ENCODE peak calls at places on chromosomes 13 and 19, in five cellular contexts. P is body of pancreas; A is thoracic aorta; R is CD4-positive, CD25-positive, alpha-beta regulatory T cell; Q is endothelial cell of umbilical vein. G is an unnamed sample.

GRCh38 chr13:87331178-87331577 is 340.0 kb upstream of the SLITRK5 start:
- DNase-seq in P (no peak), A (no peak), R (no peak), Q (no peak), G (no peak)

GRCh38 chr19:13946414-13946813 is 5.9 kb upstream of the DCAF15 start:
- DNase-seq in P (no peak), A (no peak), R (no peak), Q (no peak), G (no peak)

GRCh38 chr19:56312787-56313343 is 1.8 kb downstream of the ZSCAN5A start:
- DNase-seq in P (no peak), A (no peak), R (no peak), Q (no peak), G (no peak)

GRCh38 chr13:33172400-33172799 is 113.2 kb downstream of the STARD13 start:
- DNase-seq in P (no peak), A (no peak), R (no peak), Q (no peak), G (no peak)

GRCh38 chr19:17989425-17990094 is 18.4 kb upstream of the ARRDC2 start:
- DNase-seq in P (no peak), A (no peak), R (no peak), Q (no peak), G (no peak)

GRCh38 chr19:43786665-43787064 is 5.9 kb upstream of the KCNN4 start:
- DNase-seq in P (no peak), A (no peak), R (no peak), Q (no peak), G (no peak)

GRCh38 chr13:30739646-30740642 is 4.6 kb downstream of the ALOX5AP start:
- DNase-seq in P (peak; percentile 15), A (no peak), R (peak; percentile 92), Q (peak; percentile 64), G (peak; percentile 78)

GRCh38 chr19:9523885-9524474 is 14.5 kb downstream of the ZNF426 start:
- DNase-seq in P (no peak), A (no peak), R (no peak), Q (no peak), G (no peak)

GRCh38 chr13:50203256-50204083 is 188.2 kb downstream of the KCNRG start:
- DNase-seq in P (no peak), A (no peak), R (no peak), Q (no peak), G (no peak)

GRCh38 chr13:42660367-42660965 is 86.5 kb downstream of the TNFSF11 start:
- DNase-seq in P (no peak), A (no peak), R (no peak), Q (no peak), G (no peak)

GRCh38 chr13:46679369-46680180 is 117.4 kb downstream of the ESD start:
- DNase-seq in P (no peak), A (no peak), R (peak; percentile 75), Q (no peak), G (peak; percentile 12)

GRCh38 chr13:50509771-50510441 is 333.6 kb downstream of the DLEU7 start:
- DNase-seq in P (no peak), A (no peak), R (no peak), Q (no peak), G (no peak)

GRCh38 chr13:28822161-28822560 is 2.0 kb downstream of the MTUS2 start:
- DNase-seq in P (no peak), A (no peak), R (no peak), Q (no peak), G (no peak)

GRCh38 chr13:98533912-98534311 is 43.0 kb downstream of the STK24 start:
- DNase-seq in P (no peak), A (no peak), R (no peak), Q (no peak), G (no peak)

GRCh38 chr13:97273341-97273831 is 51.3 kb downstream of the MBNL2 start:
- DNase-seq in P (no peak), A (no peak), R (no peak), Q (no peak), G (no peak)

GRCh38 chr13:95603887-95604533 is 40.5 kb downstream of the DZIP1 start:
- DNase-seq in P (peak; percentile 81), A (no peak), R (no peak), Q (peak; percentile 66), G (no peak)

GRCh38 chr13:111872475-111873150 is 194.3 kb upstream of the SOX1 start:
- DNase-seq in P (no peak), A (no peak), R (no peak), Q (no peak), G (no peak)

DNA sequence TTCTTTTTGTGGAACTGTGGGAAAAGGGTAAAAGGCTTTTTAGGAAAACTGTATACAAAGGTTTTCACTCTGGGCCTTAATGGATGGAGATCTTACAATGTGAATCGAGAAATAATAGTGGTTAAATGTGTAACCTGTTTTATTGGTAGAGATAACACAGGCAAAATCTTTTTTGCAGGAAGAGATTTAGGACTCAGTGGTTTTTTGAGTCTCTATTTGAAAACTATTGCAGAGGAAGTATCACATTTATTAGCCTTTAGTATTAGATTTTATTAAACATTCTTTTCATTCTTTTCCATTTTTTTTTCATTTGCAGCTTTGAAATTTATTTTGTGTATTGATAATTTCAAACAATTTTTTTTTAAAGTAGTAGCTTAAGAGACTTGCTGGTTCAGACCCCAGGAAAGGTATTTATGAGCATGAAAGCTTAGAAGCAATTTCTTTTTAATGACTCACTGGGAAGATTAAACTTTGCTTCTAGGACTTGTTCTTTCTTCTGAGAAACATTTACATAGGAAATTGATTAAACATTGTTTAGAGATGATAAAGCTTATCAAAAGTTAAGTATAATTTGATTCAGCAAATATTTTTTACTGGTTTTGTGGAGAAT is 10.5 kb downstream of the KLF5 start:
- DNase-seq in P (no peak), A (no peak), R (no peak), Q (no peak), G (no peak)
- H3K36me3 ChIP-seq in P (no peaks in the 10 kb centered on the region), A (no peaks in the 10 kb centered on the region), R (no peaks in the 10 kb centered on the region), Q (no peaks in the 10 kb centered on the region), G (no peaks in the 10 kb centered on the region)

DNA sequence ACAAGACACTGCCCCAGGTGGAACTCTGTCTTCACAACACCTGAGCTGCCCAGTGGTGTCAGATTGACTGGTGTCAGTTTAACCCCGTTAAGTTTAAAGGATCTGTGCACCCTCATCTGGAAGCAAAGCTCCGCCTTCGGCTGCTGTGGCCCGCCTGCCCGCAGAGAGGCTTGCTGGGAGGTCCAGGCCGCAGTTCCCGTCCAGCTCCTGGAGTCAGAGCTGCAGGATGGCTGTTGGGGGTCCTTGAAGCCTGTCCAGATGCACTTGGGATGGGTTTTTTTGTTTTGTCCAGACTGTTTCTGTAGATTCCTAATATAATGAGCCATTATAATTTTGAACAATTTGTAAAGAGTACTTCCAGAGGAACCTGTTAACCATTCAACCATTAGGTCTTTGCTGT is 16.1 kb downstream of the CUL4A start:
- DNase-seq in P (no peak), A (no peak), R (no peak), Q (no peak), G (no peak)
- H3K36me3 ChIP-seq in P (peaks cover 13% of the 10 kb centered on the region), A (peaks cover 36% of the 10 kb centered on the region), R (peaks cover 85% of the 10 kb centered on the region), Q (peaks cover 35% of the 10 kb centered on the region), G (peaks cover 36% of the 10 kb centered on the region)

GRCh38 chr19:52622261-52622660 is 15.9 kb downstream of the ZNF83 start:
- DNase-seq in P (no peak), A (no peak), R (no peak), Q (no peak), G (no peak)
- H3K36me3 ChIP-seq in P (peaks cover 2% of the 10 kb centered on the region), A (peaks cover 33% of the 10 kb centered on the region), R (peaks cover 89% of the 10 kb centered on the region), Q (peaks cover 4% of the 10 kb centered on the region), G (peaks cover 24% of the 10 kb centered on the region)

GRCh38 chr13:110493161-110493593 is 68.3 kb downstream of the RAB20 start:
- DNase-seq in P (no peak), A (no peak), R (no peak), Q (no peak), G (no peak)
- H3K36me3 ChIP-seq in P (no peaks in the 10 kb centered on the region), A (peaks cover 86% of the 10 kb centered on the region), R (no peaks in the 10 kb centered on the region), Q (peaks cover 56% of the 10 kb centered on the region), G (no peaks in the 10 kb centered on the region)

GRCh38 chr19:41307090-41307875 is 2.7 kb upstream of the CCDC97 start:
- DNase-seq in P (no peak), A (no peak), R (peak; percentile 84), Q (peak; percentile 40), G (no peak)

GRCh38 chr19:41310031-41310831 is at the start of gene CCDC97:
- DNase-seq in P (peak; percentile 87), A (no peak), R (peak; percentile 93), Q (peak; percentile 91), G (peak; percentile 81)

GRCh38 chr19:41307954-41308449 is 2.0 kb upstream of the CCDC97 start:
- DNase-seq in P (no peak), A (no peak), R (peak; percentile 30), Q (no peak), G (no peak)

GRCh38 chr19:41309225-41310030 is 544 bp upstream of the CCDC97 start:
- DNase-seq in P (peak; percentile 41), A (no peak), R (no peak), Q (peak; percentile 33), G (no peak)

DNA sequence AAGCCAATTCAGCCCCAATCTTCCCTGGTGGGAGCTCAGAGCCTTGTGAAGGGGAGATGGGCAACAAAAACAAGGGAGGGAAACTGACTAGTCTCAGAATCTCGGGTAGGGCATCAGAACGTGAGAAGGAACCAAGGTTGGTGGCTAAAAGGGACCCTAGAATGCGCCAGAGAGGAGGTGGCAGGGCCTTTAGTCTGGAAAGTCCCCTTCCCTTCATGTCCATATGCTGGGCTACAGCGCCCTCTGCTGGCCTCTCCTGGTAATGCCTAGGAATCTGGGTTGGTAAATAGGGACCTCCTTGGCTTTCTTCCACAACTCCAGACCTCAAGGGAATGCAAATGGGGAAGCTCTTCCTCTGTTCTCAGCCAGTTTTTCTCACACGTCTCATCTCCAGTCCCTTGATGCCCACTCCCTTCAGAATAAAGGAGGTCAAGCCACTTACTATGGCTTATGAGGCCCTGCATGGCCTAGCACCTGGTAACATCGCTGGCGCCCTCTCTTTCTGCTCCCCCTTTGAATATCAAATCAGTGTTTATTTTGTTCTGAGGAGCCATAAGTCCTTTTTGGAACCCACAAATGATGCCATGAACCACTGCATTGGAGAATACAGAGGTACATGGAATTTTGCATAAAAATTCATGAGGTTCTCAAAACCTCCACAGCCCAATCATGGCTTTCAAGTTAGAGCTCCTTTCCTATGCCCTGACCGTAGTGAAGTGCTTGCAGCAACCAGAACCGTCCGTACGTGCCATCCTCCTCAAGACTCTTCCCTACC is 1.3 kb upstream of the CCDC97 start:
- DNase-seq in P (peak; percentile 94), A (peak; percentile 91), R (peak; percentile 90), Q (peak; percentile 94), G (peak; percentile 94)
- H3K36me3 ChIP-seq in P (peaks cover 25% of the 10 kb centered on the region), A (peaks cover 38% of the 10 kb centered on the region), R (peaks cover 44% of the 10 kb centered on the region), Q (peaks cover 36% of the 10 kb centered on the region), G (peaks cover 39% of the 10 kb centered on the region)

GRCh38 chr13:26679945-26680516 is 80.6 kb downstream of the GPR12 start:
- DNase-seq in P (no peak), A (no peak), R (no peak), Q (no peak), G (no peak)

GRCh38 chr13:26679411-26679810 is 81.2 kb downstream of the GPR12 start:
- DNase-seq in P (no peak), A (no peak), R (no peak), Q (no peak), G (no peak)

GRCh38 chr13:26685606-26686005 is 75.0 kb downstream of the GPR12 start:
- DNase-seq in P (no peak), A (no peak), R (no peak), Q (no peak), G (no peak)

GRCh38 chr13:26681036-26681435 is 79.5 kb downstream of the GPR12 start:
- DNase-seq in P (no peak), A (no peak), R (no peak), Q (no peak), G (no peak)

DNA sequence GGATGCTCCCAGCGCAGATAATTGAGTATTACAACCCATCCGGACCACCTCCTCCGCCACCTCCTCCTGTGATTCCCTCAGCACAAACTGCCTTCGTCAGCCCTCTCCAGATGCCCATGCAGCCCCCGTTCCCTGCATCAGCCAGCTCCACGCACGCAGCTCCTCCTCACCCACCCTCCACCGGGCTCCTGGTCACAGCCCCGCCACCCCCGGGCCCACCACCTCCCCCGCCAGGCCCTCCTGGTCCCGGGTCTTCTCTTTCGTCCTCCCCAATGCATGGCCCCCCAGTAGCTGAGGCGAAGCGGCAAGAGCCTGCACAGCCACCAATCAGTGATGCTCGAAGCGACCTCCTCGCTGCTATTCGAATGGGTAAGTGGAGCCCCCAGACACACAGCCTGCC is 78.0 kb downstream of the GPR12 start:
- DNase-seq in P (no peak), A (no peak), R (no peak), Q (no peak), G (no peak)
- H3K36me3 ChIP-seq in P (peaks cover 3% of the 10 kb centered on the region), A (no peaks in the 10 kb centered on the region), R (no peaks in the 10 kb centered on the region), Q (peaks cover 49% of the 10 kb centered on the region), G (no peaks in the 10 kb centered on the region)

G was measured in CD8-positive, alpha-beta memory T cell.